ENCODE peak calls at places on chromosomes 7 and 10, in four cellular contexts. Z is left ventricle myocardium inferior; U is mesendoderm; T is CD8-positive, alpha-beta T cell. D is an unnamed sample. For H3K27me3 and H3K4me1, the result is how much of the 10 kb centered on the place peaks cover.

GRCh38 chr10:63819753-63820347 is 298.6 kb downstream of the REEP3 start:
- DNase-seq in Z (peak), U (peak), T (no peak), D (peak)

GRCh38 chr7:149440222-149440621 is 20.6 kb downstream of the ZNF777 start:
- DNase-seq in Z (no peak), U (no peak), T (no peak), D (no peak)

GRCh38 chr10:91589015-91589655 is 43.7 kb downstream of the PPP1R3C start:
- DNase-seq in U (no peak), T (no peak), Z (peak), D (no peak)

GRCh38 chr10:22246680-22247391 is 29.0 kb upstream of the EBLN1 start:
- DNase-seq in Z (no peak), T (no peak), U (no peak), D (no peak)

GRCh38 chr10:63829020-63829419 is 307.8 kb downstream of the REEP3 start:
- DNase-seq in Z (no peak), U (peak), T (no peak), D (no peak)

GRCh38 chr10:79129361-79129997 is 60.7 kb downstream of the ZMIZ1 start:
- DNase-seq in T (no peak), U (peak), Z (no peak), D (no peak)

GRCh38 chr10:75137533-75138438 is 26.3 kb downstream of the SAMD8 start:
- DNase-seq in T (no peak), Z (no peak), U (peak), D (no peak)

GRCh38 chr7:50610521-50611277 is 45.5 kb upstream of the DDC start:
- DNase-seq in U (no peak), Z (no peak), T (peak), D (no peak)

GRCh38 chr10:132463333-132464255 is 66.6 kb downstream of the PWWP2B start:
- DNase-seq in T (no peak), Z (no peak), U (no peak), D (peak)

GRCh38 chr7:141674201-141674671 is 27.7 kb downstream of the DENND11 start:
- DNase-seq in U (peak), T (no peak), Z (no peak), D (no peak)

GRCh38 chr10:44984671-44985101 is 6.1 kb upstream of the DEPP1 start:
- DNase-seq in U (no peak), Z (no peak), T (no peak), D (no peak)

GRCh38 chr7:151731022-151731441 is 145.9 kb downstream of the PRKAG2 start:
- DNase-seq in U (no peak), Z (no peak), T (no peak), D (no peak)

GRCh38 chr7:29019896-29020295 is 61.8 kb upstream of the TRIL start:
- DNase-seq in T (no peak), Z (peak), U (no peak), D (no peak)

GRCh38 chr10:19412531-19412930 is 363.9 kb downstream of the MALRD1 start:
- DNase-seq in T (no peak), U (peak), Z (no peak), D (no peak)

GRCh38 chr10:5944389-5945202 is 32.7 kb downstream of the IL15RA start:
- DNase-seq in Z (peak), T (no peak), U (no peak), D (no peak)

GRCh38 chr7:121372376-121373024 is 23.6 kb downstream of the FAM3C start:
- DNase-seq in T (no peak), U (no peak), Z (no peak), D (no peak)

GRCh38 chr10:32348297-32349198 is 1.6 kb upstream of the EPC1 start:
- DNase-seq in U (no peak), T (no peak), Z (no peak), D (no peak)

GRCh38 chr7:29463504-29464158 is 100.0 kb upstream of the PRR15 start:
- DNase-seq in Z (no peak), U (no peak), T (no peak), D (no peak)

GRCh38 chr7:83040454-83040853 is 122.2 kb downstream of the PCLO start:
- DNase-seq in T (no peak), U (peak), Z (no peak), D (no peak)

GRCh38 chr7:117164578-117164977 is 158.3 kb downstream of the WNT2 start:
- DNase-seq in T (no peak), U (no peak), Z (no peak), D (no peak)

GRCh38 chr7:564176-564890 is 44.7 kb upstream of the PDGFA start:
- DNase-seq in Z (no peak), U (no peak), T (no peak), D (no peak)

GRCh38 chr10:129627442-129627841 is 160.4 kb downstream of the MGMT start:
- DNase-seq in Z (no peak), U (no peak), T (no peak), D (no peak)

GRCh38 chr7:21942955-21943354 is 2.7 kb downstream of the CDCA7L start:
- DNase-seq in Z (no peak), T (no peak), U (no peak), D (no peak)

GRCh38 chr10:50439806-50440205 is 183.9 kb downstream of the SGMS1 start:
- DNase-seq in Z (no peak), T (no peak), U (no peak), D (no peak)

GRCh38 chr7:111605246-111605645 is 43.0 kb upstream of the IMMP2L start:
- DNase-seq in T (no peak), U (no peak), Z (no peak), D (no peak)

GRCh38 chr7:87564290-87564963 is 36.3 kb downstream of the ABCB1 start:
- DNase-seq in U (peak), T (peak), Z (no peak), D (peak)

GRCh38 chr7:31782411-31782991 is 95.5 kb downstream of the PPP1R17 start:
- DNase-seq in U (peak), T (no peak), Z (no peak), D (no peak)

DNA sequence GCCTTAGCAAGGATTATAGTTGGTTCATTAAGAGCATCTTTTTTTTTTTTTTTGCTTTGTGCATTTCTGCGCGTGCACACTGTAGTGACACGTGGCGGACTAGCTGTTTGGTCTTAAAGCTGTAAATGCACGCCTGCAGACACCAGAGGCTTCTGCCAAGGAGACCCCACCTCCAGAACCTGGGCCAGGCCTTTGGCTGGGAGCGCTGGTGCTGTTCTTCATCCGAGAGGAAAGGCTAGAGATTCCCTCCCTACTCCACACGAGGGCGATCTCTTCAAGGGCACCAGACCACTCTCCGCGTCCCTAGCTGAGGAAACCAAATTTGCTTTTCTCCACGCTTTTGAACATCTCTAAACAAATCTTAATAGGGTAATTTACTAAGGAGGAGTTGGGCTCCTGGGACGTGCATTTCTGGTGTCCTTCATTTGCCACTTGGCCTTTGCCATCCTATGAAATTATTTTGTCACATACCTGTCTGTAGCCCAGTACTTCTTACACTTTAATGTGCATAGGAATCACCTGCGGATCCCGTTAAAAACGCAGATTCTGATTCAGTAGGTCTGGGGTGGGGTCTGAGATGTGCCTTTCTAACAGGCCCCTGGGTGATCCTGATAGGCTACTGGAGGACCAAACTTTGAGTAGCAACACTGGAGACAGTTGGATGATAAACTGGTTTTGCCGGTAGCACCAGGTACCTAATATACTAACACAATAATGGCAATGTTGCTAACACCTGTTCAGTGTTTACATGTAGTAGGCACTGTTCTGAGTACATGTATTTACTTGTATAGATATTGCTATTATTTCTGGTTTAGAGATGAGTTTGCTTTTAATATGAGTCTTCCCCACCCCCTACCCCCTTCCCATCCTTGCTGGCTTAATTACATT is 1.3 kb upstream of the SLC26A5 start:
- DNase-seq in T (no peak), U (peak), Z (no peak), D (peak)
- H3K27me3 ChIP-seq in T (under half), U (under half), Z (half or more), D (under half)

DNA sequence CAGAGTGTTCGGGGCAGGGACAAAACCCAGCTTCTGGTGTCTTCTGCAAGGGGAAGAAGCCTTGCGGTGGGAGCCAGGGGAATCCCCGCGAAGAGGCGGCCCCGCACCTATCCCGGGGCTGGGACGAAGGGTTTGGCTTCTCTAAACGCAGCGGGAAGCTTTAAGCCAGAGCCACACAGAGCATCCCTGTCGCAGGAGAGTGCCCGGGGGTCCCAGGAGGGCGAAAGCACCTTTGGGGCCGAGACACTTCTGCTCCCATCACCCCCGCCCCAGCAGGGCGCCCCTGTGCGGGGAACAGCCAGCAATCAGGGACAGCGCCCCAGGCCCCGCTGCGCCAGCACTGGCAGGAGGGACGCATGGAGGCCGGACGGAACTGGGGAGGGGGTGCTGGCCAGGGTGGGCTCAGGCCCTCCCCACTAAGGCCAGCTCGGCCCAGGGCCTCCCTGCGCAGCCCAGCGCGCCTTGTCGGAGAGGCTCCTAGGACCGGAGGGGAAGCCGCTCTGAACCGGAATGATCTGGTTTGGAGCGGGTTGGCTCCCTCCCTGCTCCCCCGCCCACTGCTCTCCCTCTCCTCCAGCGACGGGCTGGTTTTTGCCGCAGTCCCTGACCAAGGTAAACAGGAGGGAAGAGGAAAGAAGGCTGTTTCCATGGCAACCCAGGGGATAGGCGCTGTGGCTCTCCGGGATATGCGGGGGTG is 63.9 kb downstream of the TMEM209 start:
- DNase-seq in U (peak), Z (peak), T (peak), D (peak)
- H3K4me3 ChIP-seq in U (peak), Z (peak), T (peak), D (peak)

DNA sequence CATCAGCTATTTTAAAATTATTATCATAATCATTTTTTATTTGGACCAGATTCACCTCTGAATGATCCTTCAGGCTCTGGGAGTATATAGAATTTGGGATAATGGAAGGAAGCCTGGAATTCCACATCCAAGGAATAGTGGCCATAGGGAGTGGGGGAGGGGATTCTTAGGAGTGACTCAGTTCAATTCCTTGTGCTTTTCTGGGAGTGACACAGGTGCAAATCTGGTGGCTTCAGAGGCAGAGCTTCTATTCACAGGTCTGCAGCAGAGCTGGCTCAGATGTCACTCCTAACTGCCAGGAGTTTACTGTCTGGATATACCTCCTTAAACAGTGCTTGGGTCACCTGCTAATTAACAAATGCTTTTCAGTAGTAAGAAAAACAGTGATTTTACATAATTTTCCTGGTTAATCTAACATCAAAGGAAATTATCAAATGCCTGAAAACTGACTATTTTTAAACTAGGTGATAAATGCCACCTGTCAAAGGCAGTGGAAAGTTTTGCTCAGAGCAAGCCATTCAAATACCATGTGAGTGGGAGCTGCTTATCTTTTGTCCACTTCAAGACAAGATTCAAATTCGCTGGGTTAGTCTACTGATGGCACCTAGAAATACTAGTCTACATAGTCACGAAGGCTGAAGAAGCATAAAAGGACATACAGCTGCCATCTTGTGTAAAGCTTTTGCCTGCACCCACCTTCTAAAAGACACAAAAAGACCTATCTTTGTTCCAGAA is 106.7 kb upstream of the LAMB4 start:
- DNase-seq in Z (no peak), T (no peak), U (peak), D (no peak)
- H3K4me1 ChIP-seq in Z (under half), T (under half), U (under half), D (under half)

DNA sequence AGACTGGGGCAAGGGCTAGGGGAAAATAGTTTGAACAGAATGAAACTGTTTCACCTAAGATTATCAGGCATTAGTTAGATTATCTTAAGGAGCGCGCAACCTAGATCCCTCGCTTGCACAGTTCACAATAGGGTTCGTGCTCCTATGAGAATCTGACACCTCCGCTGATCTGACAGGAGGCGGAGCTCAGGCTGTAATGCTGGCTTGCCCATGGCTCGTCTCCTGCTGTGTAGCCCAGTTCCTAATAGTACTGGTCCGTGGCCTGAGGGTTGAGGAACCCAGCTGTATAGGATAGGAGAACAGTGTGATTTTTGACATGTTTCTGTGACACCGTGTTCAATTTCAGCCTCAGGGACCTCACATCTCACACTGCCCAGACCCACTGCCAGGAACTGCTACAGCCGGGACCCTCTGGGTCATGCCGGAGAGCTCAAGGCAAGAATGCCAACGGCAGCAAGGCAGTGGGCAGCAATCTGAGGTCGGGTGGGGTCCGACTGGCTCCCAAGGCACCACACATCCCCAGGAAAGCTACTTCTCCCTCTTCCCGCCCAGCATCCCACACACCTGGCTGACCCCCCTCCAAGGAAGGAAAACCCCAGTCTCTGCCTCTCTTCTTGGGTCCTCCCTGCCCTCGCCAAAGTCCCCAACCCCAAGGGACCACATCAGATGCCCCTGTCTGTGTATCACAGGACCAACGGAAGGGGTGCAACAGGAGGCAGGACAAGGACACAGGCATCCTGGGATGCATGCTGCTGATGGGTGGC is 31.7 kb downstream of the CAMK2B start:
- DNase-seq in U (no peak), Z (peak), T (peak), D (peak)
- H3K27me3 ChIP-seq in U (under half), Z (under half), T (under half), D (under half)

GRCh38 chr7:14158111-14158510 is 168.6 kb upstream of the ETV1 start:
- DNase-seq in Z (no peak), U (no peak), T (no peak), D (no peak)
- H3K4me3 ChIP-seq in Z (no peak), U (no peak), T (no peak), D (no peak)

GRCh38 chr10:124675261-124675660 is 68.9 kb downstream of the FAM53B start:
- DNase-seq in Z (no peak), T (no peak), U (no peak), D (no peak)

GRCh38 chr10:124676416-124677062 is 67.6 kb downstream of the FAM53B start:
- DNase-seq in U (no peak), T (no peak), Z (peak), D (no peak)

GRCh38 chr10:124675824-124676223 is 68.4 kb downstream of the FAM53B start:
- DNase-seq in T (no peak), Z (no peak), U (no peak), D (no peak)

GRCh38 chr10:124677291-124677690 is 66.9 kb downstream of the FAM53B start:
- DNase-seq in T (no peak), Z (peak), U (no peak), D (no peak)

DNA sequence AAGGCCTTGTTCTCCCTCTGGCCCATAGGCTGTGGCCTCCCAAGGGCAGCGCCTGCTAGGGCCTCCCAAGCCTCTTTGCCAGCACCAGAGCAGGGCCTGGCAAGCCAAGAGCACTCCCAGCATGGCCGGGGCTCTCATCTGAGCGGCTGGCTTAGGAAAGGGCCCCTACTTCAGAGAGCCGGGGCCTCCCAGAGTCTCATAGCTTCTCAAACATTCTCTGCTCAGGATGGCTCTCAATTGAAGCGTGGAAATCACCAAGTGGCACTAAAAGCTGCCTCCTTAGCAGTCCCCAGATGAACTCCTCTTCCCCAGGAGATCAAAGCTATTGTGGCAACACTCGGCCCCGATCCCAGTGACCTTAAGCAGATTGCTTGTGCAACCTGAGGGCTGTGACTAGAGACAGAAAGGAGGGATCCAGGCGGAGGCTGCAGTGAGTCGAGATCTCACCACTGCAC is 69.4 kb downstream of the FAM53B start:
- DNase-seq in T (no peak), Z (no peak), U (no peak), D (no peak)
- H3K4me1 ChIP-seq in T (half or more), Z (half or more), U (under half), D (under half)

GRCh38 chr10:26214004-26214403 is 2.6 kb upstream of the GAD2 start:
- DNase-seq in T (no peak), Z (no peak), U (peak), D (no peak)

GRCh38 chr10:26214538-26215461 is 1.8 kb upstream of the GAD2 start:
- DNase-seq in T (no peak), U (peak), Z (no peak), D (no peak)

GRCh38 chr10:26211781-26212444 is 4.7 kb upstream of the GAD2 start:
- DNase-seq in T (no peak), U (peak), Z (no peak), D (no peak)

GRCh38 chr10:26213157-26213780 is 3.3 kb upstream of the GAD2 start:
- DNase-seq in T (no peak), Z (no peak), U (peak), D (no peak)

DNA sequence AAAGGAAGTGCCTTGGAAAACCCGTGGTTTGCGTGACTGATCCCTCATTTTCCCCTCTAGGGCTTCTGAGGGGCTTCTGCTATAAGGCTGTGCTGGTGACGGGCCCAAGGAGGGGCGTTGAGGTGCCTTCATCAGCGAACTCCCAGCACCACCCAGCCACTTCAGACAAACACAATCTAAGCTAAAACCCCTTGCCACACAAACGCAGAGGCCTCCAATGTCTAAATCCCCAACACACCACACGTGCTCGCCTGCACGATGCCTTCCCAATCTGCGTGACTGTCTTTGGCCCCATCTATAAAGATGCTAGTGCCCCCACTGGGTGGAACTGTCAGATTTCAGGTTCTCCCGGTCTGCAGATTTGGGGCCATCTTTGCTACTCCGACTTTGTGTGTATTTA is 4.1 kb upstream of the GAD2 start:
- DNase-seq in Z (no peak), T (no peak), U (peak), D (no peak)
- H3K27me3 ChIP-seq in Z (half or more), T (under half), U (half or more), D (under half)

DNA sequence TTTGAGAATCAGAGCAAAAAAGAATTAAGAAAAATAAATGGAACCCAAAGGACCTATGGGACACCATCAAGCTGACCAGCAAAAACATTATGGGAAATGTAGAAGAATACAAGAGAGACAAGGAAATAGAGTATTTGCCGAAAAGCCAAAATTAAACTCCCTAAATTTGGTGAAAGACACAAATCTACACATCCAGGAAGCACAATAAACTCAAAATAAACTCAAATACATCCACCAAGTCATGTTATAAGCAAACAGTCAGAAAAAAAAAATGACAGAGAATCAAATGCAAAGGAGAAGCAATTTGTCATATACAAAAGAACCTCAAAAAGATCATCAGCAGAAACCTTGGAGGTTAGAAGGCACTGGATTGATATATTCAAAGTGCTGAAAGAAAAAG is 105.4 kb downstream of the ZNF33B start:
- DNase-seq in Z (no peak), U (no peak), T (no peak), D (no peak)
- H3K4me3 ChIP-seq in Z (no peak), U (no peak), T (no peak), D (no peak)

GRCh38 chr10:7512487-7512886 is 101.7 kb upstream of the SFMBT2 start:
- DNase-seq in U (peak), T (no peak), Z (no peak), D (no peak)
- H3K4me1 ChIP-seq in U (under half), T (under half), Z (under half), D (under half)

GRCh38 chr10:48708144-48708543 is 23.5 kb downstream of the WDFY4 start:
- DNase-seq in U (peak), Z (no peak), T (no peak), D (no peak)
- H3K27me3 ChIP-seq in U (under half), Z (under half), T (under half), D (under half)